ENCODE peak calls at places on chromosomes 4 and X, in eight cellular contexts. E is HCT116, P is K562, H is breast epithelium, L is GM23338, M is suprapubic skin, N is spleen, R is HL-60. Z is an unnamed sample.
A peak's percentile ranks its signal among the peaks of the same experiment; 100 is the strongest.

GRCh38 chr4:173490256-173490655 is 39.8 kb downstream of the HAND2 start:
- DNase-seq in E (no peak), P (no peak), H (no peak), L (no peak), M (no peak), N (no peak), R (no peak), Z (no peak)

GRCh38 chrX:10582215-10582733 is 38.1 kb downstream of the MID1 start:
- DNase-seq in E (peak; percentile 29), P (peak; percentile 31), H (no peak), L (no peak), M (no peak), N (no peak), R (no peak), Z (no peak)

GRCh38 chrX:41167888-41168287 is 82.6 kb downstream of the USP9X start:
- DNase-seq in E (no peak), P (no peak), H (no peak), L (no peak), M (no peak), N (no peak), R (no peak), Z (no peak)

GRCh38 chr4:82899339-82899738 is 1.2 kb upstream of the THAP9 start:
- DNase-seq in E (no peak), P (no peak), H (no peak), L (no peak), M (no peak), N (no peak), R (no peak), Z (no peak)

GRCh38 chrX:53445977-53446376 is 11.8 kb upstream of the HSD17B10 start:
- DNase-seq in E (no peak), P (peak; percentile 49), H (no peak), L (peak; percentile 76), M (no peak), N (no peak), R (no peak), Z (no peak)

GRCh38 chr4:145154573-145154972 is 25.8 kb downstream of the OTUD4 start:
- DNase-seq in E (no peak), P (no peak), H (no peak), L (peak; percentile 42), M (no peak), N (no peak), R (no peak), Z (no peak)

GRCh38 chr4:158763462-158763861 is 5.4 kb upstream of the FNIP2 start:
- DNase-seq in E (no peak), P (no peak), H (no peak), L (peak; percentile 13), M (no peak), N (no peak), R (no peak), Z (no peak)

GRCh38 chr4:48909697-48910096 is 3.1 kb upstream of the OCIAD2 start:
- DNase-seq in E (peak; percentile 92), P (no peak), H (no peak), L (no peak), M (no peak), N (no peak), R (no peak), Z (no peak)

GRCh38 chr4:6633091-6633906 is 7.2 kb upstream of the MRFAP1 start:
- DNase-seq in E (no peak), P (no peak), H (peak; percentile 54), L (peak; percentile 34), M (no peak), N (peak; percentile 50), R (peak; percentile 76), Z (peak; percentile 50)

GRCh38 chr4:147683172-147683571 is 791 bp downstream of the PRMT9 start:
- DNase-seq in E (no peak), P (peak; percentile 9), H (no peak), L (peak; percentile 11), M (no peak), N (no peak), R (no peak), Z (no peak)

GRCh38 chr4:123600426-123600825 is 203.8 kb downstream of the SPRY1 start:
- DNase-seq in E (no peak), P (no peak), H (no peak), L (peak; percentile 22), M (no peak), N (no peak), R (no peak), Z (no peak)

GRCh38 chrX:11461181-11462001 is 168.2 kb downstream of the AMELX start:
- DNase-seq in E (no peak), P (peak; percentile 34), H (no peak), L (no peak), M (no peak), N (no peak), R (no peak), Z (no peak)

GRCh38 chr4:124433500-124433899 is 279.0 kb downstream of the ANKRD50 start:
- DNase-seq in E (no peak), P (no peak), H (no peak), L (no peak), M (no peak), N (no peak), R (no peak), Z (no peak)

GRCh38 chr4:109368661-109369060 is 65.0 kb upstream of the SEC24B start:
- DNase-seq in E (no peak), P (no peak), H (no peak), L (peak; percentile 43), M (no peak), N (no peak), R (no peak), Z (no peak)

GRCh38 chr4:168421671-168422070 is 58.6 kb downstream of the DDX60L start:
- DNase-seq in E (peak; percentile 49), P (peak; percentile 6), H (no peak), L (no peak), M (no peak), N (no peak), R (no peak), Z (no peak)

GRCh38 chr4:36138221-36138620 is 106.1 kb downstream of the ARAP2 start:
- DNase-seq in E (no peak), P (no peak), H (no peak), L (no peak), M (no peak), N (no peak), R (no peak), Z (no peak)

GRCh38 chr4:1361391-1361790 is 14.4 kb downstream of the UVSSA start:
- DNase-seq in E (no peak), P (no peak), H (no peak), L (no peak), M (no peak), N (no peak), R (no peak), Z (no peak)

GRCh38 chr4:152014280-152014679 is 253.5 kb upstream of the GATB start:
- DNase-seq in E (no peak), P (no peak), H (no peak), L (no peak), M (no peak), N (no peak), R (no peak), Z (no peak)

GRCh38 chr4:55768291-55768690 is 51.3 kb upstream of the EXOC1L start:
- DNase-seq in E (no peak), P (no peak), H (no peak), L (peak; percentile 67), M (no peak), N (no peak), R (no peak), Z (no peak)
- TF ChIP-seq CTCF in E (no peak), P (no peak), H (no peak), L (no peak), M (no peak), N (no peak), R (no peak), Z (no peak)

GRCh38 chr4:105896461-105896939 is 1.2 kb downstream of the NPNT start:
- DNase-seq in E (no peak), P (no peak), H (no peak), L (peak; percentile 68), M (no peak), N (no peak), R (no peak), Z (no peak)
- H3K4me3 ChIP-seq in E (peak overlapping the region; percentile 69), P (no peak overlapping the region), H (peak overlapping the region; percentile 71), L (peak overlapping the region; percentile 79), M (peak overlapping the region; percentile 68), N (peak overlapping the region; percentile 41), R (peak overlapping the region; percentile 6), Z (peak overlapping the region; percentile 51)

GRCh38 chrX:153925739-153926593 is at the start of gene ARHGAP4:
- DNase-seq in E (peak; percentile 37), P (peak; percentile 69), H (no peak), L (peak; percentile 44), M (no peak), N (peak; percentile 92), R (peak; percentile 57), Z (no peak)

GRCh38 chrX:153922286-153922573 is 3.8 kb downstream of the ARHGAP4 start:
- DNase-seq in E (no peak), P (no peak), H (no peak), L (no peak), M (peak; percentile 59), N (no peak), R (no peak), Z (no peak)

GRCh38 chrX:153922932-153923857 is 2.9 kb downstream of the ARHGAP4 start:
- DNase-seq in E (no peak), P (no peak), H (peak; percentile 77), L (peak; percentile 32), M (peak; percentile 83), N (peak; percentile 86), R (no peak), Z (peak; percentile 65)

GRCh38 chrX:153925387-153925738 is 701 bp downstream of the ARHGAP4 start:
- DNase-seq in E (no peak), P (no peak), H (no peak), L (no peak), M (no peak), N (no peak), R (no peak), Z (no peak)

DNA sequence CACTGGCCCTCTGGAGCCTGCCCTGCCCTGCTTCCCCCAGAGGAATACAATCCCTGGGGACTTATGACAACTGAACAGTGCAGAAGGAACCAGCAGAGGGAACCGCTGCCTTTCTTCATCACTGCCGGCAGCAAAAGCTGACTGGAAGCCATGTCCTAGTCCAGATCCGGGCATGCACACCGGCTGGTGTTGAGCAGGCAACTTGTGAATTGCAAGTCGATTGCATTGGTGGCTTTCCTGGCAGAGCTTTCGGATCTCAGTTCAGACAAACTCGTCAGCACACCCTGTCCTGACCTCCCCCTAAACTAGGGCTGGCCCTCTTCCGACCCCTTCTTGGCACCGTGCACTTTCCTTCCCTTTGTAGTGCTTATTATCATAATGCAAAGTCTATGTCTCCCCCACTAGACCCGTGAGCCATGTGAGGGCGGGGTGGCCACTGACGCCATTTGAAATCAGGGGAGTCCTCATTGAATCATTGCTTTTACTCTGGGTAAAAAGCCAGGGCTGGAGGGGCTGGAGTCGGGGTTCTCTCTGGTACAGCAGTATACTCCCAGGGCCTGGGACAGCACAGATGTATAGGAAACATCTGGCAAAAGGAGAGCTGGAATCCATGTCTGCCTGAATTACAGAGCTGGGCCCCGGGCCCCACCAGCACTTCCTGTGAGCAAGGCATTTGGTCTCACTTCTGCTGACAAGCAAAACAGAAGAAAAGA is 1.8 kb downstream of the ARHGAP4 start:
- DNase-seq in E (no peak), P (no peak), H (no peak), L (peak; percentile 41), M (peak; percentile 65), N (peak; percentile 88), R (no peak), Z (no peak)
- TF ChIP-seq POLR2AphosphoS5 in E (no peak), P (no peak), H (no peak), L (no peak), M (no peak), N (peak; percentile 15), R (peak; percentile 6), Z (no peak)

DNA sequence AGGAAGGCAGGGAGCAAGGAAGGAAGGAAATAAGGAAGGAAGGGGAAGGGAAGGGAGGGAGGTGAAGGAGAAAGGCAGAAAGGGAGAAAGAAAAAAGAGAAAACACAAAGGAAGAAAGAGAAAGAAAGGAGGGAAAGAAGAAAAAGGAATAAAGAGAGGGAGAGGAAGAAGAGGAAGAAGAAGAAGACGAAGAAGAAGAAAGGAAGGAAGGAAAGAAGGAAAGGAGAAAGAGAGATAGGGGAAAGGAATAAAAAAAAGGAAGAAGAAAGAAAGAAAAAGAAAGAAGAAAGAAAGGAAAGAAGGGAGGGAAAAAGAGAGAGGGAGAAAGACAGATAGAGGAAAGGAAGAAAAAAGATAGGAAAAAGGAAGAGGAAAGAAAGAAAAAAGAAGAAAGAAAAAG is 128.0 kb downstream of the MXRA5 start:
- DNase-seq in E (no peak), P (no peak), H (no peak), L (no peak), M (no peak), N (no peak), R (no peak), Z (no peak)
- TF ChIP-seq CTCF in E (no peak), P (no peak), H (no peak), L (no peak), M (no peak), N (no peak), R (no peak), Z (no peak)